ENCODE peak calls at places on chromosomes 3 and 15, in five cellular contexts. D is tibial nerve, U is K562, O is body of pancreas, X is transverse colon. A is an unnamed sample. For H3K36me3, the result is how much of the 10 kb centered on the place peaks cover.

GRCh38 chr15:69472575-69472974 is 20.0 kb downstream of the RPLP1 start:
- DNase-seq in D (no peak), U (no peak), O (no peak), X (no peak), A (no peak)

GRCh38 chr3:119340436-119340835 is 46.3 kb downstream of the ARHGAP31 start:
- DNase-seq in D (no peak), U (no peak), O (no peak), X (no peak), A (no peak)

GRCh38 chr15:100596792-100597191 is 5.2 kb downstream of the LINS1 start:
- DNase-seq in D (no peak), U (peak), O (peak), X (peak), A (peak)

GRCh38 chr15:62208884-62209283 is 43.8 kb upstream of the C2CD4B start:
- DNase-seq in D (no peak), U (no peak), O (no peak), X (no peak), A (no peak)

GRCh38 chr3:159832024-159832423 is 156.6 kb upstream of the IL12A start:
- DNase-seq in D (no peak), U (no peak), O (no peak), X (no peak), A (no peak)

GRCh38 chr3:64998317-64998716 is 310.5 kb upstream of the ADAMTS9 start:
- DNase-seq in D (no peak), U (no peak), O (no peak), X (no peak), A (no peak)

GRCh38 chr3:189273736-189274135 is 102.0 kb downstream of the TPRG1 start:
- DNase-seq in D (no peak), U (no peak), O (no peak), X (no peak), A (no peak)

GRCh38 chr3:53311882-53312281 is 35.5 kb downstream of the DCP1A start:
- DNase-seq in D (no peak), U (no peak), O (no peak), X (no peak), A (no peak)

GRCh38 chr3:139111392-139112229 is 66.9 kb upstream of the PRR23C start:
- DNase-seq in D (peak), U (peak), O (peak), X (peak), A (peak)

GRCh38 chr3:107523361-107524213 is 825 bp downstream of the BBX start:
- DNase-seq in D (peak), U (peak), O (peak), X (peak), A (peak)

GRCh38 chr3:97949743-97950142 is 22.5 kb downstream of the RIOX2 start:
- DNase-seq in D (no peak), U (no peak), O (no peak), X (no peak), A (no peak)

GRCh38 chr3:196178993-196179379 is 32.2 kb downstream of the ZDHHC19 start:
- DNase-seq in D (no peak), U (no peak), O (no peak), X (no peak), A (no peak)

GRCh38 chr3:31472479-31473390 is 60.0 kb upstream of the STT3B start:
- DNase-seq in D (no peak), U (no peak), O (no peak), X (no peak), A (no peak)

GRCh38 chr15:96374494-96374893 is 44.0 kb downstream of the NR2F2 start:
- DNase-seq in D (no peak), U (no peak), O (no peak), X (no peak), A (no peak)

GRCh38 chr3:175404026-175404425 is 544.9 kb downstream of the NAALADL2 start:
- DNase-seq in D (no peak), U (no peak), O (no peak), X (no peak), A (no peak)

GRCh38 chr3:41265011-41265545 is 65.8 kb downstream of the CTNNB1 start:
- DNase-seq in D (no peak), U (no peak), O (no peak), X (no peak), A (no peak)

DNA sequence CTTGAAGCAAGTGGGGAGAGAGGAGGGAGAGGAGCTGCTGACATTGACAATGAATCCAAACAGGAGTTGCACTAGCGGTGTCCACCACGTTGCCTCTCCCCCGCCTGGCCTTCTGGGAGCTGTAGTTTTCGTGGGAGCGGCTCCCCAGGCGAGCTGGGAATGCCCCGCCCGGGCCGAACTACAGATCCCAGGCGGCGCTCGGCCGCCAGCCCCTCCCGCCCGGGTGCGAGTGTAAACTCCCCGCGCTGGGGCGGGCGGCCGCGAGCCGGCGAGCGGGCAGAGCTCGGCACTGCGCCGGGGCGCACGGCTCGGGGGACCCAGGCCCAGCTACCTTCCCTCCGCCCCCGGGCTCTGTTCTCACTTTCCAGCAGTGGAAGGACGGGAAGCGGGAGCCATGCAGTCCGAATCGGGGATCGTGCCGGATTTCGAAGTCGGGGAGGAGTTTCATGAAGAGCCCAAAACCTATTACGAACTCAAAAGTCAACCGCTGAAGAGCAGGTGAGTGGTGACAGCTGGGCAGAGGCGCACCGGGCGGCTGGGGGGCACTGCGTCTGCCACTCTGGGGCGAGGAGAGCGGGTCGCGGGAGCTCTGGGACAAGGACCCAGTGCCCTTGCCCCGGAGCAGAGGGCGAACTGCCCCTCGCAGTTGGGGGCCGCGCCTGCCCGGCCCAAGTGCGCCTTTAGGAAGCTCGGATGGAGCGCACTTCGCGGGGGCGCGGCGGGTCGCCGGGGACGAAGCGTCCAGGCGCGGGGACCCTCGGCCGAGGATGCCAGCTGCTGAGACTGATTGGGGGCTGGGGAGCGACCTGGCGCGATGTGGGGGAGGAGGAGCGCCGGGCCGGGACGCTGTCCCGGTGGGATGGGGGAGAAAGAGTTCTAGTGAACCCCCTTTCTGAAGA is at the start of gene MITF:
- DNase-seq in D (peak), U (peak), O (peak), X (peak), A (peak)
- TF ChIP-seq POLR2A in D (peak), U (no peak), O (peak), X (peak), A (no peak)

DNA sequence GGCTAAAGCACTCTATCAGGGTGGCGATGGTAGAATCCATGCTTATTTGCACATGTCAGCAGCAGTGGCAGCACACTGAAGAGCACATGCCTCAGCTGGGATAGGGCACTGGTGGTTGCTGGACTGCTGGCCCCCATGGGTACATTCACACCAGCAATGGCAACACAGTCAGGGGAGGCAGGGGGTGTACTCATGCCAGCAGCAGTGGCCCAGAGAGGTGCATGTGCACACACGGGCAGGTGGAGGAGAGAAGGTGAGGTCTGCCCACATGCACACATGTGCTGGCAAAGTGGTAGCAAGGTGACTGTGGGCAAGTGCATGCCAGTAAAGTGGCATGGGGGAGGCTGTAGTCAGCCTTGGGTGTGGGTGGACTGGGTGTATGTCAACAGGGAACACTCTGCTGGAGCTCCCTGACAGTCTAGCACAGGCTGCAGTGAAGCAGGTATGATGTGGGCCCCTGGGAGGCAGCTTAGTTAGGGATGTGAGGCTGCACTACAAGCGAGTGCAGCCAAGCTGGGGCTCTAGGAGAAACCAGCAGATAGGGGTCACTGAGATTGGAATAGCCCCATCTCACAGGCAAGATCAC is 53.9 kb upstream of the NPAP1 start:
- DNase-seq in D (no peak), U (no peak), O (no peak), X (no peak), A (no peak)
- H3K36me3 ChIP-seq in D (under half), U (under half), O (under half), X (under half), A (under half)

DNA sequence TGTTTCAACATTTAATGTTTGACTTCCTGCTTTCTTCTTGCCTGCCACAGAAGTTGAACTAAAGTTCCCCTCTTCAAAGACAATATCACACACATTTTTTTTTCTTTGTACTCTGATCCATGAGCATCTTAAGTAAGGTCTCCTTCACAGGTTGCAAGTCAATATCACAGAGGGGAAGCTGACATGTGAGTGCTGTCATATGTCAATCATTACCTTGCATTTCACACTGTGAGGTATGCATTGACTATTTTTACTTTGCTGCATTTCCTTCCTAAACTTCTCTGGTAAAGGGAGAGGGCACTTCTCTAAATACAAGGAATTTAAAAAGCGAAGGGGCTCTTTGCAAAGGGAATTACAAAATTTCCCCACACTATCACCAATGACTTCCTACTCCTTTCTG is 172.2 kb upstream of the MCTP2 start:
- DNase-seq in D (no peak), U (no peak), O (no peak), X (no peak), A (no peak)
- TF ChIP-seq POLR2A in D (no peak), U (no peak), O (no peak), X (no peak), A (no peak)

GRCh38 chr3:197874064-197874463 is 75.9 kb upstream of the RPL35A start:
- DNase-seq in D (no peak), U (no peak), O (no peak), X (no peak), A (no peak)
- H3K36me3 ChIP-seq in D (under half), U (under half), O (under half), X (under half), A (half or more)

GRCh38 chr15:90001062-90001682 is at the start of gene ZNF710:
- DNase-seq in D (peak), U (peak), O (peak), X (peak), A (no peak)
- TF ChIP-seq POLR2A in D (no peak), U (peak), O (peak), X (no peak), A (no peak)

GRCh38 chr15:43528542-43529007 is 11.2 kb downstream of the MAP1A start:
- DNase-seq in D (no peak), U (no peak), O (no peak), X (no peak), A (no peak)

GRCh38 chr15:43529587-43530345 is 12.4 kb downstream of the MAP1A start:
- DNase-seq in D (no peak), U (no peak), O (no peak), X (no peak), A (no peak)

GRCh38 chr15:43527016-43527801 is 9.8 kb downstream of the MAP1A start:
- DNase-seq in D (no peak), U (no peak), O (no peak), X (no peak), A (no peak)

GRCh38 chr15:43527802-43528541 is 10.6 kb downstream of the MAP1A start:
- DNase-seq in D (no peak), U (no peak), O (no peak), X (no peak), A (no peak)

GRCh38 chr15:43529141-43529540 is 11.7 kb downstream of the MAP1A start:
- DNase-seq in D (no peak), U (no peak), O (no peak), X (no peak), A (no peak)
- H3K36me3 ChIP-seq in D (under half), U (under half), O (under half), X (under half), A (under half)